ENCODE peak calls at places on chromosomes 11 and 22, in ten cellular contexts. C is H4; E is NCI-H446; I is body of pancreas; S is stimulated activated naive B cell treated with anti-CD40 and anti-IgM and Interleukin-4, amounts not matched to agents 10 μg/mL and 1 μg/mL and 100 μg/mL, for 72 hours; V is activated CD4-positive, CD25-positive, alpha-beta regulatory T cell treated with anti-CD3 and anti-CD28 coated beads, Interleukin-2, amount 50 U/mL, for 72 hours; X is lower leg skin; P is NCI-H1048; F is midbrain; R is activated T-cell treated with anti-CD3 and anti-CD28 coated beads, Interleukin-2, amount 50 U/mL, for 1 hour. N is an unnamed sample.
A peak's percentile ranks its signal among the peaks of the same experiment; 100 is the strongest.

GRCh38 chr11:19762266-19762665 is 49.6 kb downstream of the NAV2 start:
- DNase-seq in X (no peak), S (no peak), E (no peak), F (no peak), I (no peak), P (no peak), V (no peak), C (no peak), R (no peak), N (no peak)

GRCh38 chr11:117058761-117059233 is 39.4 kb downstream of the SIK3 start:
- DNase-seq in I (no peak), V (no peak), F (peak; percentile 55), E (peak; percentile 46), S (no peak), X (no peak), C (peak; percentile 78), R (no peak), P (no peak), N (no peak)

GRCh38 chr22:44159230-44159629 is 21.5 kb upstream of the PARVG start:
- DNase-seq in R (no peak), F (no peak), S (no peak), E (peak; percentile 56), C (no peak), P (no peak), X (no peak), V (no peak), I (no peak), N (no peak)

GRCh38 chr11:134660416-134660815 is 248.4 kb upstream of the B3GAT1 start:
- DNase-seq in X (no peak), I (no peak), R (no peak), S (no peak), V (no peak), C (no peak), E (no peak), F (no peak), P (no peak), N (no peak)

GRCh38 chr11:704799-705645 is 1.0 kb upstream of the EPS8L2 start:
- DNase-seq in F (no peak), V (no peak), R (no peak), P (no peak), C (no peak), S (no peak), X (no peak), I (peak; percentile 89), E (no peak), N (peak; percentile 87)

GRCh38 chr11:18720811-18721575 is 5.0 kb downstream of the IGSF22 start:
- DNase-seq in R (peak; percentile 87), S (peak; percentile 54), C (no peak), X (peak; percentile 81), V (peak; percentile 78), F (peak; percentile 62), I (peak; percentile 69), E (peak; percentile 77), P (no peak), N (peak; percentile 72)

GRCh38 chr11:86138958-86139357 is 70.1 kb upstream of the PICALM start:
- DNase-seq in F (no peak), R (no peak), V (no peak), S (no peak), C (no peak), I (no peak), X (no peak), P (no peak), E (no peak), N (no peak)

GRCh38 chr11:47506363-47506762 is 46.6 kb downstream of the CELF1 start:
- DNase-seq in S (no peak), I (no peak), F (no peak), P (no peak), C (no peak), E (no peak), R (no peak), X (no peak), V (no peak), N (no peak)

GRCh38 chr11:14906614-14907392 is 14.8 kb upstream of the CYP2R1 start:
- DNase-seq in R (no peak), F (no peak), E (no peak), P (no peak), X (no peak), C (no peak), I (no peak), S (no peak), V (no peak), N (no peak)

GRCh38 chr22:37242395-37242918 is 1.6 kb downstream of the RAC2 start:
- DNase-seq in I (no peak), P (no peak), F (no peak), C (no peak), V (peak; percentile 87), R (peak; percentile 84), S (peak; percentile 93), X (peak; percentile 63), E (no peak), N (peak; percentile 74)

GRCh38 chr22:41377846-41378245 is 3.9 kb upstream of the TEF start:
- DNase-seq in P (no peak), E (no peak), C (no peak), F (no peak), R (no peak), S (no peak), V (no peak), I (no peak), X (no peak), N (no peak)

GRCh38 chr11:11594162-11594561 is 27.6 kb downstream of the GALNT18 start:
- DNase-seq in F (no peak), P (no peak), V (no peak), S (no peak), R (no peak), E (no peak), C (no peak), X (no peak), I (no peak), N (no peak)

GRCh38 chr11:116471608-116472007 is 301.2 kb downstream of the BUD13 start:
- DNase-seq in X (no peak), I (no peak), R (no peak), S (no peak), P (no peak), F (no peak), V (no peak), C (peak; percentile 46), E (no peak), N (no peak)

GRCh38 chr11:65778431-65778900 is 2.3 kb downstream of the AP5B1 start:
- DNase-seq in S (no peak), P (no peak), I (no peak), X (peak; percentile 12), R (no peak), F (no peak), V (no peak), E (no peak), C (peak; percentile 3), N (no peak)

GRCh38 chr11:111457731-111458368 is 54.3 kb downstream of the BTG4 start:
- DNase-seq in R (no peak), P (no peak), C (no peak), S (no peak), F (no peak), I (no peak), V (no peak), E (no peak), X (no peak), N (no peak)

GRCh38 chr11:61967177-61967923 is at the start of gene FTH1:
- DNase-seq in P (peak; percentile 76), F (peak; percentile 95), E (peak; percentile 97), S (peak; percentile 85), V (peak; percentile 89), I (peak; percentile 94), R (peak; percentile 92), C (peak; percentile 86), X (peak; percentile 90), N (peak; percentile 93)

GRCh38 chr22:41919357-41920224 is 4.7 kb upstream of the SHISA8 start:
- DNase-seq in S (peak; percentile 87), E (no peak), F (peak; percentile 8), I (peak; percentile 41), R (peak; percentile 59), X (no peak), P (no peak), V (no peak), C (no peak), N (peak; percentile 58)

GRCh38 chr22:17368144-17368726 is 1.0 kb upstream of the CECR2 start:
- DNase-seq in R (no peak), E (peak; percentile 36), C (no peak), I (no peak), P (no peak), F (no peak), X (no peak), S (no peak), V (no peak), N (no peak)

GRCh38 chr11:120235024-120235628 is 4.8 kb upstream of the POU2F3 start:
- DNase-seq in E (peak; percentile 39), I (peak; percentile 82), C (peak; percentile 71), X (peak; percentile 54), F (no peak), P (peak; percentile 57), V (peak; percentile 64), R (peak; percentile 53), S (peak; percentile 47), N (peak; percentile 77)

GRCh38 chr22:22711532-22711913 is 67.1 kb downstream of the GGTLC2 start:
- DNase-seq in F (no peak), C (no peak), S (no peak), I (no peak), E (no peak), P (no peak), X (peak; percentile 9), R (no peak), V (no peak), N (no peak)

GRCh38 chr22:37566329-37566837 is 6.1 kb downstream of the CDC42EP1 start:
- DNase-seq in E (no peak), X (no peak), P (no peak), R (peak; percentile 54), F (no peak), C (no peak), S (peak; percentile 43), I (no peak), V (peak; percentile 59), N (no peak)

GRCh38 chr11:1557904-1558831 is 13.9 kb downstream of the DUSP8 start:
- DNase-seq in X (no peak), V (no peak), P (no peak), S (no peak), E (peak; percentile 71), F (peak; percentile 55), I (peak; percentile 64), R (peak; percentile 21), C (peak; percentile 89), N (no peak)

GRCh38 chr11:78961938-78962701 is 387.5 kb upstream of the NARS2 start:
- DNase-seq in I (peak; percentile 18), X (no peak), R (no peak), V (no peak), F (peak; percentile 53), E (no peak), P (no peak), C (no peak), S (no peak), N (no peak)

GRCh38 chr11:104564921-104565580 is 333.2 kb downstream of the CASP12 start:
- DNase-seq in F (no peak), R (no peak), C (no peak), I (no peak), V (no peak), S (no peak), X (no peak), P (no peak), E (no peak), N (no peak)

GRCh38 chr22:47151490-47151889 is 389.0 kb downstream of the TBC1D22A start:
- DNase-seq in C (no peak), V (no peak), R (no peak), P (no peak), E (no peak), X (no peak), S (no peak), I (no peak), F (no peak), N (no peak)

GRCh38 chr22:48492371-48493320 is 1335.0 kb downstream of the BRD1 start:
- DNase-seq in E (peak; percentile 87), V (no peak), F (peak; percentile 85), R (no peak), X (peak; percentile 54), S (peak; percentile 43), C (peak; percentile 72), I (peak; percentile 62), P (peak; percentile 18), N (peak; percentile 51)

GRCh38 chr11:12715941-12716340 is 41.7 kb downstream of the TEAD1 start:
- DNase-seq in I (no peak), C (no peak), R (no peak), F (no peak), V (no peak), X (no peak), S (no peak), P (no peak), E (no peak), N (no peak)

GRCh38 chr11:57349491-57350274 is 11.5 kb downstream of the P2RX3 start:
- DNase-seq in I (peak; percentile 70), P (no peak), C (no peak), E (no peak), F (peak; percentile 52), S (peak; percentile 26), V (peak; percentile 74), X (no peak), R (peak; percentile 72), N (peak; percentile 33)